ENCODE peak calls at places on chromosomes 12 and 14, in six cellular contexts. One of them, this sample, is unnamed.

GRCh38 chr12:116722245-116722644 is 15.6 kb downstream of the SPRING1 start:
- DNase-seq in heart left ventricle: no peak
- DNase-seq in esophagus squamous epithelium: no peak
- DNase-seq in IMR-90: no peak
- DNase-seq in GM12891: no peak
- DNase-seq in body of pancreas: no peak
- DNase-seq in this sample: no peak

GRCh38 chr12:6430124-6430989 is 14.4 kb upstream of the CD27 start:
- DNase-seq in heart left ventricle: peak
- DNase-seq in esophagus squamous epithelium: no peak
- DNase-seq in IMR-90: peak
- DNase-seq in GM12891: no peak
- DNase-seq in body of pancreas: peak
- DNase-seq in this sample: peak

GRCh38 chr12:16622315-16622714 is 16.4 kb upstream of the LMO3 start:
- DNase-seq in heart left ventricle: no peak
- DNase-seq in esophagus squamous epithelium: no peak
- DNase-seq in IMR-90: no peak
- DNase-seq in GM12891: no peak
- DNase-seq in body of pancreas: no peak
- DNase-seq in this sample: no peak

GRCh38 chr14:23443411-23443812 is 8.0 kb upstream of the MYH7 start:
- DNase-seq in heart left ventricle: peak
- DNase-seq in esophagus squamous epithelium: no peak
- DNase-seq in IMR-90: no peak
- DNase-seq in GM12891: no peak
- DNase-seq in body of pancreas: no peak
- DNase-seq in this sample: no peak

GRCh38 chr12:10070380-10070779 is 28.4 kb downstream of the CLEC1A start:
- DNase-seq in heart left ventricle: no peak
- DNase-seq in esophagus squamous epithelium: no peak
- DNase-seq in IMR-90: no peak
- DNase-seq in GM12891: no peak
- DNase-seq in body of pancreas: no peak
- DNase-seq in this sample: no peak

GRCh38 chr12:53044052-53044581 is 5.7 kb upstream of the TNS2 start:
- DNase-seq in heart left ventricle: peak
- DNase-seq in esophagus squamous epithelium: no peak
- DNase-seq in IMR-90: no peak
- DNase-seq in GM12891: no peak
- DNase-seq in body of pancreas: no peak
- DNase-seq in this sample: peak

GRCh38 chr12:46792925-46793324 is 32.9 kb downstream of the SLC38A4 start:
- DNase-seq in heart left ventricle: no peak
- DNase-seq in esophagus squamous epithelium: no peak
- DNase-seq in IMR-90: no peak
- DNase-seq in GM12891: no peak
- DNase-seq in body of pancreas: no peak
- DNase-seq in this sample: no peak

GRCh38 chr12:30396576-30396975 is 299.1 kb downstream of the IPO8 start:
- DNase-seq in heart left ventricle: no peak
- DNase-seq in esophagus squamous epithelium: no peak
- DNase-seq in IMR-90: no peak
- DNase-seq in GM12891: no peak
- DNase-seq in body of pancreas: no peak
- DNase-seq in this sample: no peak

GRCh38 chr12:28424965-28425364 is 234.7 kb downstream of the CCDC91 start:
- DNase-seq in heart left ventricle: peak
- DNase-seq in esophagus squamous epithelium: no peak
- DNase-seq in IMR-90: peak
- DNase-seq in GM12891: no peak
- DNase-seq in body of pancreas: peak
- DNase-seq in this sample: no peak

GRCh38 chr14:48398675-48399282 is 723.4 kb upstream of the MDGA2 start:
- DNase-seq in heart left ventricle: no peak
- DNase-seq in esophagus squamous epithelium: no peak
- DNase-seq in IMR-90: peak
- DNase-seq in GM12891: no peak
- DNase-seq in body of pancreas: peak
- DNase-seq in this sample: no peak

GRCh38 chr12:76883151-76883550 is 4.3 kb upstream of the CSRP2 start:
- DNase-seq in heart left ventricle: no peak
- DNase-seq in esophagus squamous epithelium: no peak
- DNase-seq in IMR-90: peak
- DNase-seq in GM12891: no peak
- DNase-seq in body of pancreas: no peak
- DNase-seq in this sample: no peak

GRCh38 chr14:50744242-50744641 is 76.1 kb upstream of the SAV1 start:
- DNase-seq in heart left ventricle: no peak
- DNase-seq in esophagus squamous epithelium: no peak
- DNase-seq in IMR-90: peak
- DNase-seq in GM12891: no peak
- DNase-seq in body of pancreas: no peak
- DNase-seq in this sample: no peak

GRCh38 chr12:10562306-10562933 is 51.0 kb downstream of the MAGOHB start:
- DNase-seq in heart left ventricle: no peak
- DNase-seq in esophagus squamous epithelium: no peak
- DNase-seq in IMR-90: peak
- DNase-seq in GM12891: no peak
- DNase-seq in body of pancreas: no peak
- DNase-seq in this sample: no peak

GRCh38 chr12:31369712-31370521 is 44.0 kb upstream of the SINHCAF start:
- DNase-seq in heart left ventricle: peak
- DNase-seq in esophagus squamous epithelium: no peak
- DNase-seq in IMR-90: peak
- DNase-seq in GM12891: no peak
- DNase-seq in body of pancreas: peak
- DNase-seq in this sample: peak

GRCh38 chr14:70714055-70714550 is 72.4 kb downstream of the TTC9 start:
- DNase-seq in heart left ventricle: peak
- DNase-seq in esophagus squamous epithelium: no peak
- DNase-seq in IMR-90: peak
- DNase-seq in GM12891: no peak
- DNase-seq in body of pancreas: peak
- DNase-seq in this sample: no peak

GRCh38 chr12:100156731-100157426 is 14.2 kb upstream of the BLTP3B start:
- DNase-seq in heart left ventricle: no peak
- DNase-seq in esophagus squamous epithelium: no peak
- DNase-seq in IMR-90: no peak
- DNase-seq in GM12891: no peak
- DNase-seq in body of pancreas: no peak
- DNase-seq in this sample: no peak

GRCh38 chr14:56632192-56632591 is 52.6 kb downstream of the TMEM260 start:
- DNase-seq in heart left ventricle: peak
- DNase-seq in esophagus squamous epithelium: no peak
- DNase-seq in IMR-90: no peak
- DNase-seq in GM12891: no peak
- DNase-seq in body of pancreas: no peak
- DNase-seq in this sample: no peak

GRCh38 chr12:33427071-33427470 is 12.5 kb downstream of the SYT10 start:
- DNase-seq in heart left ventricle: no peak
- DNase-seq in esophagus squamous epithelium: no peak
- DNase-seq in IMR-90: no peak
- DNase-seq in GM12891: no peak
- DNase-seq in body of pancreas: no peak
- DNase-seq in this sample: no peak

GRCh38 chr12:75738486-75738885 is 227.1 kb upstream of the KRR1 start:
- DNase-seq in heart left ventricle: no peak
- DNase-seq in esophagus squamous epithelium: no peak
- DNase-seq in IMR-90: peak
- DNase-seq in GM12891: peak
- DNase-seq in body of pancreas: no peak
- DNase-seq in this sample: no peak

GRCh38 chr14:34043627-34044372 is 92.9 kb upstream of the EGLN3 start:
- DNase-seq in heart left ventricle: no peak
- DNase-seq in esophagus squamous epithelium: no peak
- DNase-seq in IMR-90: no peak
- DNase-seq in GM12891: no peak
- DNase-seq in body of pancreas: no peak
- DNase-seq in this sample: no peak

GRCh38 chr12:103928736-103929050 is 1.5 kb upstream of the HSP90B1 start:
- DNase-seq in heart left ventricle: peak
- DNase-seq in esophagus squamous epithelium: peak
- DNase-seq in IMR-90: no peak
- DNase-seq in GM12891: no peak
- DNase-seq in body of pancreas: no peak
- DNase-seq in this sample: no peak

GRCh38 chr14:38982837-38983236 is 120.2 kb downstream of the SEC23A start:
- DNase-seq in heart left ventricle: no peak
- DNase-seq in esophagus squamous epithelium: no peak
- DNase-seq in IMR-90: no peak
- DNase-seq in GM12891: no peak
- DNase-seq in body of pancreas: no peak
- DNase-seq in this sample: no peak

GRCh38 chr12:98440165-98440581 is 75.2 kb upstream of the TMPO start:
- DNase-seq in heart left ventricle: peak
- DNase-seq in esophagus squamous epithelium: no peak
- DNase-seq in IMR-90: peak
- DNase-seq in GM12891: no peak
- DNase-seq in body of pancreas: peak
- DNase-seq in this sample: peak

GRCh38 chr12:94100254-94100653 is 48.1 kb upstream of the PLXNC1 start:
- DNase-seq in heart left ventricle: no peak
- DNase-seq in esophagus squamous epithelium: no peak
- DNase-seq in IMR-90: peak
- DNase-seq in GM12891: no peak
- DNase-seq in body of pancreas: no peak
- DNase-seq in this sample: no peak

GRCh38 chr14:95784137-95784536 is 70.2 kb upstream of the TCL1A start:
- DNase-seq in heart left ventricle: no peak
- DNase-seq in esophagus squamous epithelium: no peak
- DNase-seq in IMR-90: peak
- DNase-seq in GM12891: peak
- DNase-seq in body of pancreas: no peak
- DNase-seq in this sample: no peak

GRCh38 chr12:234891-235415 is 21.0 kb upstream of the SLC6A12 start:
- DNase-seq in heart left ventricle: no peak
- DNase-seq in esophagus squamous epithelium: no peak
- DNase-seq in IMR-90: no peak
- DNase-seq in GM12891: no peak
- DNase-seq in body of pancreas: no peak
- DNase-seq in this sample: no peak
- TF ChIP-seq POLR2A in heart left ventricle: no peak
- TF ChIP-seq POLR2A in esophagus squamous epithelium: no peak
- TF ChIP-seq POLR2A in IMR-90: no peak
- TF ChIP-seq POLR2A in GM12891: no peak
- TF ChIP-seq POLR2A in body of pancreas: no peak
- TF ChIP-seq POLR2A in this sample: no peak

GRCh38 chr12:130876297-130876696 is 4.4 kb downstream of the RAN start:
- DNase-seq in heart left ventricle: no peak
- DNase-seq in esophagus squamous epithelium: no peak
- DNase-seq in IMR-90: no peak
- DNase-seq in GM12891: no peak
- DNase-seq in body of pancreas: no peak
- DNase-seq in this sample: no peak

GRCh38 chr12:130878193-130879185 is 6.6 kb downstream of the RAN start:
- DNase-seq in heart left ventricle: no peak
- DNase-seq in esophagus squamous epithelium: no peak
- DNase-seq in IMR-90: no peak
- DNase-seq in GM12891: no peak
- DNase-seq in body of pancreas: no peak
- DNase-seq in this sample: peak

GRCh38 chr12:130877333-130877732 is 5.5 kb downstream of the RAN start:
- DNase-seq in heart left ventricle: no peak
- DNase-seq in esophagus squamous epithelium: no peak
- DNase-seq in IMR-90: no peak
- DNase-seq in GM12891: no peak
- DNase-seq in body of pancreas: no peak
- DNase-seq in this sample: no peak

GRCh38 chr12:130875193-130875592 is 3.3 kb downstream of the RAN start:
- DNase-seq in heart left ventricle: no peak
- DNase-seq in esophagus squamous epithelium: no peak
- DNase-seq in IMR-90: no peak
- DNase-seq in GM12891: no peak
- DNase-seq in body of pancreas: no peak
- DNase-seq in this sample: no peak

GRCh38 chr12:130876758-130877157 is 4.9 kb downstream of the RAN start:
- DNase-seq in heart left ventricle: no peak
- DNase-seq in esophagus squamous epithelium: no peak
- DNase-seq in IMR-90: no peak
- DNase-seq in GM12891: no peak
- DNase-seq in body of pancreas: no peak
- DNase-seq in this sample: peak
- TF ChIP-seq POLR2A in heart left ventricle: no peak
- TF ChIP-seq POLR2A in esophagus squamous epithelium: no peak
- TF ChIP-seq POLR2A in IMR-90: no peak
- TF ChIP-seq POLR2A in GM12891: no peak
- TF ChIP-seq POLR2A in body of pancreas: no peak
- TF ChIP-seq POLR2A in this sample: no peak

DNA sequence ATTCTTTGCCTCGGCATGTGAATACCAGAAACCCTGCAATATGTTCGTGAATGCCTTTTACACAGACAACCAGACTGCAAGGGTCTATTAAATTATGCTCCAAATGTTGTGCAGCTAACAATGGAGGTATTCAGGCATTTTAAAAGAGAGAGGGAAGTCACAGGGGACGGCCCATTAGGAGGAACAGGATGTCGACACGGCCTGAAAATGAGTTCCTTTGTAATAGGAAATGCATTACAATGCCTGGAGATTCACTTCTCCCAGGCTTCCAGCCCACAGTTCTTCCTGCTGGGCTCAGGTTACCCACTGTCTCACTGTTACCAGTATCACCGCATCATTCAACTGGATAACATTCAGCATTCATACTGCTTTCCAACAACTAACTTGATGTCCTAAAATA is 2.5 kb downstream of the DUSP6 start:
- DNase-seq in heart left ventricle: peak
- DNase-seq in esophagus squamous epithelium: no peak
- DNase-seq in IMR-90: peak
- DNase-seq in GM12891: no peak
- DNase-seq in body of pancreas: peak
- DNase-seq in this sample: peak
- TF ChIP-seq POLR2A in heart left ventricle: no peak
- TF ChIP-seq POLR2A in esophagus squamous epithelium: no peak
- TF ChIP-seq POLR2A in IMR-90: no peak
- TF ChIP-seq POLR2A in GM12891: no peak
- TF ChIP-seq POLR2A in body of pancreas: peak
- TF ChIP-seq POLR2A in this sample: no peak

DNA sequence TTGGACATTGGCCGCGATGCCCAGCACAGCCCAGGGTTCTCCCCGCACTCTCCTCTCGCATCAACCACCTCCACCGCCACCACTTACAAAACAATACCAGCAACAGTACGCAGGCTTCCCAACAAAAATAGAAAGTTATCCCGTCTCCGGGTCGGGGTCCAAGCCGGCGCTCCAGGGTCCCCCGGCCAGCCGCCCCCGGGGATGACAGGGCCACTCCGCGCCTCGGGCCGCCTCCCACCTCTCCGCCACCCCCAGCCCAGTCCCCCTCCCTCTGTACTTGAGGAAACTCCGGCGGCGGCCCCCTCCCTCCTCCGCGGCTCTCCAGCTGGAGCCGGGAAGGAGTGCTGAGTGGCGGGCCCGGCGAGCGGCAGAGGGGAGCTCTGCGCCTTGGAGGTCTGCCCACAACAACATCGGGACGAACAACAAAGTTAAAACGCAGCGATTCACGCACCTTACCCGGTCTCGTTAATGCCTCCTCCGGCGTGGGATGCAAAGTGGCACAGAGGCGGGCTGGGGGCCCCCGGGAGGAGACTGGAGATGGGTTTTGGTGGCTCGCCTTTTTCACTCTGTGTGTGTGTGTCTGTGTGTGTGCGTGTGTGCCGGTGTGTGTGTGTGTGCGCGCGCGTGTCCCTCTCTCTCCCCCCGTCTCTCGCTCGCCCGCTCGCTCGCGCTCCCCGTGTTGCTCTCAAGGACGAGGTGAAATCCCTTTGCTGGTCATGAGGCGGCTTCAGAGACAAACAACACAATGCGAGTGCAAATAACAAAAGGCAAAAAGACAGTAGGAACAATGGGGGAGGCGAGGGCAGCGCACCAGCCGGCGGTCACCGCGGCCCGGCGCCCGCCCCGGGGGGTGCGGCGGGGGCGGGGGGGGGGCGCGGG is 386.8 kb downstream of the BCAT1 start:
- DNase-seq in heart left ventricle: peak
- DNase-seq in esophagus squamous epithelium: no peak
- DNase-seq in IMR-90: peak
- DNase-seq in GM12891: peak
- DNase-seq in body of pancreas: peak
- DNase-seq in this sample: peak
- TF ChIP-seq POLR2A in heart left ventricle: no peak
- TF ChIP-seq POLR2A in esophagus squamous epithelium: no peak
- TF ChIP-seq POLR2A in IMR-90: no peak
- TF ChIP-seq POLR2A in GM12891: no peak
- TF ChIP-seq POLR2A in body of pancreas: no peak
- TF ChIP-seq POLR2A in this sample: no peak